ENCODE peak calls at places on chromosomes 4 and X, in six cellular contexts. L, V, M, Z, C and G are unnamed samples.

GRCh38 chrX:110277609-110278008 is 40.3 kb downstream of the AMMECR1 start:
- DNase-seq in V (no peak), Z (no peak), C (peak; percentile 33), M (no peak), L (no peak), G (peak; percentile 11)

GRCh38 chr4:103099691-103100392 is at the start of gene BDH2:
- DNase-seq in M (peak; percentile 94), L (peak; percentile 93), C (peak; percentile 89), Z (peak; percentile 35), V (no peak), G (peak; percentile 89)

GRCh38 chr4:117777721-117778120 is 256.6 kb upstream of the NDST3 start:
- DNase-seq in L (peak; percentile 22), Z (no peak), V (no peak), M (peak; percentile 89), C (peak; percentile 4), G (no peak)

GRCh38 chrX:108671526-108671925 is 64.8 kb downstream of the IRS4 start:
- DNase-seq in Z (no peak), L (no peak), V (no peak), C (no peak), M (no peak), G (no peak)

GRCh38 chr4:186161138-186161537 is 30.2 kb upstream of the CYP4V2 start:
- DNase-seq in L (no peak), M (no peak), V (no peak), C (no peak), Z (no peak), G (no peak)

GRCh38 chr4:97867557-97868091 is 275.7 kb downstream of the STPG2 start:
- DNase-seq in L (no peak), V (no peak), Z (peak; percentile 27), C (no peak), M (no peak), G (no peak)

GRCh38 chr4:40721730-40722171 is 28.0 kb upstream of the NSUN7 start:
- DNase-seq in M (peak; percentile 73), C (peak; percentile 24), L (no peak), V (no peak), Z (no peak), G (no peak)

GRCh38 chr4:25065451-25065850 is 34.7 kb upstream of the LGI2 start:
- DNase-seq in Z (no peak), C (no peak), L (no peak), M (no peak), V (no peak), G (no peak)

GRCh38 chr4:48046059-48046458 is 29.5 kb downstream of the NIPAL1 start:
- DNase-seq in V (no peak), M (no peak), L (no peak), C (no peak), Z (no peak), G (no peak)

GRCh38 chrX:107396235-107396634 is 53.2 kb upstream of the FRMPD3 start:
- DNase-seq in C (no peak), M (no peak), Z (no peak), V (no peak), L (no peak), G (no peak)

GRCh38 chr4:39702716-39703115 is 4.8 kb downstream of the UBE2K start:
- DNase-seq in V (no peak), L (no peak), Z (no peak), C (no peak), M (no peak), G (no peak)

GRCh38 chrX:106742831-106743230 is 16.3 kb downstream of the RNF128 start:
- DNase-seq in C (peak; percentile 12), V (no peak), Z (no peak), M (peak; percentile 53), L (no peak), G (no peak)

GRCh38 chrX:38473715-38474114 is 87.6 kb upstream of the TSPAN7 start:
- DNase-seq in L (no peak), Z (no peak), C (no peak), M (no peak), V (no peak), G (no peak)

GRCh38 chr4:146243141-146243882 is 29.0 kb downstream of the REELD1 start:
- DNase-seq in V (no peak), M (peak; percentile 23), C (peak; percentile 21), L (peak; percentile 45), Z (no peak), G (no peak)

GRCh38 chr4:5852806-5853205 is 40.1 kb downstream of the CRMP1 start:
- DNase-seq in M (no peak), V (no peak), L (no peak), C (no peak), Z (no peak), G (no peak)

GRCh38 chrX:331145-331771 is 12.7 kb upstream of the GTPBP6 start:
- DNase-seq in L (peak; percentile 56), Z (peak; percentile 40), V (peak; percentile 42), M (peak; percentile 33), C (peak; percentile 16), G (peak; percentile 39)

GRCh38 chr4:74408639-74409038 is 36.3 kb upstream of the AREG start:
- DNase-seq in Z (no peak), C (peak; percentile 83), V (no peak), L (no peak), M (peak; percentile 74), G (no peak)

GRCh38 chr4:182344968-182345367 is 101.8 kb downstream of the TENM3 start:
- DNase-seq in V (no peak), L (no peak), M (no peak), Z (no peak), C (no peak), G (no peak)

GRCh38 chrX:24946369-24946768 is 69.4 kb downstream of the ARX start:
- DNase-seq in Z (no peak), L (no peak), M (no peak), C (no peak), V (no peak), G (no peak)

GRCh38 chr4:57504139-57504538 is 394.0 kb upstream of the IGFBP7 start:
- DNase-seq in L (no peak), C (no peak), Z (no peak), M (no peak), V (no peak), G (no peak)

DNA sequence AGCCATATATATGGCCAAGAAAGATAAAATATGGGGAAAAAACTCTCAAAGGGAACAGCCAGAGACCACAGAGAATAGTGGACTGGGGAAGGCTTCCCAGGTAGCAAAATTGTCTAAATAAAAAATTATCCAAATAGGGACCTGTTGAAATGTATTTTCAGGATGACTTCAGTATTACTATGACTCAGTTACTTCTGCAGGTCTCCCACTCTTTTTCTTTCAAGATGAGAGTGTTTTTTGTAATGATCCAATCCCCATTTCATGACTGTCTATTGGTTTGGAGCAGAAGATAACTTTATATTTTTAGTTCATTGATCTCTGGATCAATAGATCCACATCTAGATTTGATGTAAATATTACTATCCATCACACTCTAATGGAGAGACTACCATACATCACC is 372.1 kb upstream of the EMCN start:
- DNase-seq in V (no peak), C (no peak), L (no peak), Z (no peak), M (no peak), G (no peak)
- H3K9me3 ChIP-seq in V (no peaks in the 10 kb centered on the region), C (no peaks in the 10 kb centered on the region), L (peaks cover 6% of the 10 kb centered on the region), Z (no peaks in the 10 kb centered on the region), M (no peaks in the 10 kb centered on the region), G (no peaks in the 10 kb centered on the region)

GRCh38 chrX:154382483-154383069 is 3.5 kb downstream of the EMD start:
- DNase-seq in V (no peak), C (peak; percentile 39), M (no peak), Z (no peak), L (no peak), G (no peak)

GRCh38 chrX:154381271-154381670 is 2.2 kb downstream of the EMD start:
- DNase-seq in M (no peak), Z (no peak), C (no peak), V (no peak), L (no peak), G (no peak)

GRCh38 chrX:154383359-154384283 is 4.5 kb downstream of the EMD start:
- DNase-seq in L (no peak), M (peak; percentile 7), C (no peak), V (peak; percentile 57), Z (no peak), G (no peak)

GRCh38 chrX:154380787-154381186 is 1.7 kb downstream of the EMD start:
- DNase-seq in C (no peak), Z (no peak), L (no peak), V (no peak), M (no peak), G (no peak)

DNA sequence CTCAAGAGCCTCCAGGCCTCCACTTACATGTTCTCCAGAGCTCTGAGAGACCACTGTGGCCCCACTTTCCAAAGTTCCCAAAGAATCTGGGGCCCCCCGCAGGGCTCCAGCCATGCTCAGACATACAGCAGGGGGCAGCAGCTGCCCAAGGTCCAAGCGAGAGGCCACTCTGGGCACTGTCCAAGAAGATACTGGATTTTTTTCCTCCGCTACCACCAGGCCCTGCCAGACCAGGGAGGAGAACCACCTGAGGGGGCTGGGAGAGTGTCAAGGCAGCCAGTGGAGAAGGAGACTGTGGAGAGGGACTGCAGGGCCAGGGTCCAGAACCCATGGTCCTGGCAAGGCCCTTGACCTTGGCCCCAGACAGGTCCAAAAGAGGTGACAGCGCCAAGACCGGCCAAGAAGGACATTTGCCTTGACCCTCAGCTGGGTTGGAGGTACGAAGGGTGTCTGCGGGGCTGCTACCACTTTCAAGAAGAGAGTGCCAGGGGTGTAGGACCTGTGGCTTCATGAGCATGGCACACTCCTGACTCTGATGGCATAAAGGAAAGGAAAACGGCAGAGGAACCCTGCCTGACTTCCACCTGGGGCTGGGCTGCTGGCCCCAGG is 5.3 kb downstream of the EMD start:
- DNase-seq in M (peak; percentile 14), C (no peak), V (peak; percentile 57), L (no peak), Z (no peak), G (no peak)
- TF ChIP-seq CTCF in M (peak; percentile 28), C (peak; percentile 50), V (no peak), L (no peak), Z (peak; percentile 20), G (peak; percentile 54)

DNA sequence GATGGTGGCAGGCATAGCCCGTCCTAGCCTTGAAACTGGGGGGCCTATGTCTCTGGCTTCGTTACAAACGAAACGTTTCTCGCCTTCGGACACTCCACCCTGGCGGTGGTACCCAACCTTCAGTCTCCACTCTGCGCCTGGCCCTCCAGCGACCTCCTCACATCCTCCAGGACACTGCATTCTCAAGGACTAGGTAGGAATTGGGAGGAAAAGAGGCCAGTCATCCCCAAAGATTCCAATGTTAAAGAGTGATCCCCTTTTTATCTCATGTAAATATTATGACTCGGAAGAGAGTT is 2.1 kb upstream of the NKX6-1 start:
- DNase-seq in V (no peak), M (no peak), L (no peak), C (no peak), Z (no peak), G (no peak)
- H3K9me3 ChIP-seq in V (no peaks in the 10 kb centered on the region), M (no peaks in the 10 kb centered on the region), L (no peaks in the 10 kb centered on the region), C (no peaks in the 10 kb centered on the region), Z (no peaks in the 10 kb centered on the region), G (no peaks in the 10 kb centered on the region)

GRCh38 chr4:177441803-177442622 is at the start of gene AGA:
- DNase-seq in C (peak; percentile 89), Z (peak; percentile 97), L (peak; percentile 97), M (peak; percentile 93), V (peak; percentile 98), G (peak; percentile 96)

GRCh38 chr4:177442623-177443155 is 452 bp upstream of the AGA start:
- DNase-seq in M (no peak), L (peak; percentile 1), Z (no peak), V (no peak), C (no peak), G (no peak)

GRCh38 chr4:177444911-177445736 is 2.9 kb upstream of the AGA start:
- DNase-seq in Z (no peak), M (no peak), C (no peak), V (no peak), L (no peak), G (no peak)

GRCh38 chr4:177436456-177436855 is 5.8 kb downstream of the AGA start:
- DNase-seq in V (no peak), L (no peak), M (no peak), Z (no peak), C (no peak), G (no peak)

GRCh38 chr4:177441061-177441802 is 1.0 kb downstream of the AGA start:
- DNase-seq in V (no peak), C (no peak), L (peak; percentile 60), M (peak; percentile 45), Z (peak; percentile 15), G (peak; percentile 57)
- TF ChIP-seq CTCF in V (peak; percentile 18), C (no peak), L (peak; percentile 44), M (no peak), Z (peak; percentile 41), G (peak; percentile 14)